ENCODE peak calls at places on chromosomes 11 and 22, in five cellular contexts. U is CD4-positive, alpha-beta memory T cell; I is Karpas-422; D is thoracic aorta; M is naive thymus-derived CD4-positive, alpha-beta T cell. N is an unnamed sample. For H3K36me3, the result is how much of the 10 kb centered on the place peaks cover.

GRCh38 chr11:122661182-122661945 is 5.8 kb downstream of the UBASH3B start:
- DNase-seq in U (no peak), I (no peak), D (no peak), M (no peak), N (no peak)

GRCh38 chr11:73393479-73394415 is 17.5 kb downstream of the RELT start:
- DNase-seq in U (peak), I (peak), D (no peak), M (peak), N (peak)

GRCh38 chr11:15972838-15973237 is 383.5 kb downstream of the SOX6 start:
- DNase-seq in U (no peak), I (no peak), D (no peak), M (no peak), N (no peak)

GRCh38 chr11:14065153-14065552 is 102.6 kb downstream of the SPON1 start:
- DNase-seq in U (no peak), I (no peak), D (no peak), M (no peak), N (no peak)

GRCh38 chr11:72430743-72431570 is 3.4 kb downstream of the CLPB start:
- DNase-seq in U (peak), I (peak), D (no peak), M (peak), N (peak)

GRCh38 chr11:2538951-2539735 is 94.3 kb downstream of the KCNQ1 start:
- DNase-seq in U (no peak), I (no peak), D (no peak), M (no peak), N (no peak)

GRCh38 chr11:2298795-2299747 is 2.6 kb downstream of the C11orf21 start:
- DNase-seq in U (no peak), I (peak), D (no peak), M (no peak), N (peak)

GRCh38 chr11:98565311-98565710 is 455.4 kb upstream of the CNTN5 start:
- DNase-seq in U (no peak), I (no peak), D (no peak), M (no peak), N (no peak)

GRCh38 chr22:19717691-19718254 is 3.5 kb downstream of the SEPTIN5 start:
- DNase-seq in U (peak), I (peak), D (no peak), M (peak), N (peak)

GRCh38 chr11:75073459-75074190 is 23.1 kb downstream of the OR2AT4 start:
- DNase-seq in U (no peak), I (no peak), D (no peak), M (no peak), N (no peak)

GRCh38 chr11:48248902-48249301 is 4.0 kb downstream of the OR4X2 start:
- DNase-seq in U (no peak), I (no peak), D (no peak), M (no peak), N (no peak)

GRCh38 chr11:84993386-84993785 is 633.8 kb downstream of the DLG2 start:
- DNase-seq in U (no peak), I (peak), D (no peak), M (no peak), N (no peak)

GRCh38 chr22:28051787-28052356 is 132.8 kb upstream of the PITPNB start:
- DNase-seq in U (no peak), I (peak), D (no peak), M (no peak), N (no peak)

GRCh38 chr22:29375436-29376076 is 12.8 kb downstream of the AP1B1 start:
- DNase-seq in U (no peak), I (no peak), D (no peak), M (no peak), N (no peak)

GRCh38 chr11:119342362-119343130 is 1.9 kb upstream of the C1QTNF5 start:
- DNase-seq in U (no peak), I (no peak), D (no peak), M (no peak), N (no peak)

GRCh38 chr11:60130496-60130895 is 42.0 kb downstream of the MS4A2 start:
- DNase-seq in U (no peak), I (peak), D (no peak), M (no peak), N (no peak)

GRCh38 chr22:47324435-47324990 is 562.1 kb downstream of the TBC1D22A start:
- DNase-seq in U (no peak), I (no peak), D (no peak), M (no peak), N (no peak)

GRCh38 chr11:71940561-71941219 is 11.8 kb downstream of the RNF121 start:
- DNase-seq in U (no peak), I (no peak), D (no peak), M (no peak), N (no peak)

GRCh38 chr22:18078329-18079041 is 695 bp downstream of the PEX26 start:
- DNase-seq in U (peak), I (peak), D (no peak), M (no peak), N (no peak)

GRCh38 chr22:19927696-19928095 is 13.9 kb upstream of the COMT start:
- DNase-seq in U (no peak), I (no peak), D (no peak), M (no peak), N (no peak)

GRCh38 chr11:40537734-40538133 is 921.7 kb downstream of the LRRC4C start:
- DNase-seq in U (no peak), I (no peak), D (no peak), M (no peak), N (no peak)

GRCh38 chr11:18617688-18618340 is 16.3 kb downstream of the SPTY2D1 start:
- DNase-seq in U (peak), I (no peak), D (no peak), M (peak), N (peak)

GRCh38 chr11:22456993-22457748 is 119.0 kb downstream of the SLC17A6 start:
- DNase-seq in U (no peak), I (no peak), D (no peak), M (no peak), N (no peak)

GRCh38 chr11:111911563-111912401 is at the start of gene CRYAB:
- DNase-seq in U (no peak), I (no peak), D (peak), M (no peak), N (no peak)

GRCh38 chr11:102322560-102322959 is 5.3 kb downstream of the BIRC3 start:
- DNase-seq in U (peak), I (no peak), D (no peak), M (no peak), N (no peak)

GRCh38 chr11:365831-366230 is 3.5 kb upstream of the B4GALNT4 start:
- DNase-seq in U (no peak), I (no peak), D (no peak), M (no peak), N (no peak)

GRCh38 chr11:112227002-112227401 is 774 bp downstream of the PTS start:
- DNase-seq in U (no peak), I (no peak), D (no peak), M (no peak), N (no peak)

GRCh38 chr11:35464308-35464707 is 45.0 kb upstream of the SLC1A2 start:
- DNase-seq in U (no peak), I (no peak), D (no peak), M (no peak), N (no peak)

GRCh38 chr11:84855846-84856245 is 771.3 kb downstream of the DLG2 start:
- DNase-seq in U (no peak), I (no peak), D (no peak), M (no peak), N (no peak)

GRCh38 chr22:46864314-46865051 is 102.0 kb downstream of the TBC1D22A start:
- DNase-seq in U (no peak), I (no peak), D (no peak), M (no peak), N (no peak)

GRCh38 chr11:90113541-90113940 is 20.9 kb upstream of the NAALAD2 start:
- DNase-seq in U (no peak), I (peak), D (no peak), M (no peak), N (no peak)

GRCh38 chr11:72483412-72484186 is 49.3 kb upstream of the CLPB start:
- DNase-seq in U (no peak), I (no peak), D (no peak), M (no peak), N (no peak)

GRCh38 chr11:122099345-122100045 is 16.5 kb downstream of the BLID start:
- DNase-seq in U (no peak), I (no peak), D (no peak), M (no peak), N (no peak)

GRCh38 chr11:130416906-130417305 is 11.5 kb downstream of the ADAMTS8 start:
- DNase-seq in U (no peak), I (no peak), D (no peak), M (no peak), N (no peak)

GRCh38 chr11:61325649-61326414 is 7.1 kb downstream of the DDB1 start:
- DNase-seq in U (no peak), I (no peak), D (no peak), M (no peak), N (no peak)
- H3K36me3 ChIP-seq in U (half or more), I (half or more), D (half or more), M (half or more), N (half or more)

DNA sequence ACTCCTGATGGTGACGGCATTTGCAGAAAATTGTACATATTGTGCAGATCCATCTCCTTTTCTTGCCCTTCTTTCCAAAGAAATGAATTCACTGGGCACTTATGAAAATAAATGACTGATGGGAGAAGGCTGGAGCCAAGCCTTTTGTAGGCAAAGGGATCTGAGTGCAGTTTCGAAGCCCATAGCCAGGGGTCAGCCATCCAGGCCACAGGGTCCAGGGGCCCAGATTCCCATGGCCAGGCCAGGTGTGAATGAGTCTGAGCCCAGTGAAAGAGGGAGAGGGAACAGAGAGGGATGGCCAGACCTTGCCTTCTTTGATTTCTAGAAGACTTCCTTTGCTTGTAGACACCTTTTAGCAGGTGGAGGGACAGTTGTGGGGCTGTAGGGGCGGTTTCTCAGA is 209.1 kb downstream of the KIRREL3 start:
- DNase-seq in U (no peak), I (no peak), D (no peak), M (no peak), N (no peak)
- H3K27ac ChIP-seq in U (no peak), I (no peak), D (no peak), M (no peak), N (no peak)

GRCh38 chr22:22996511-22997261 is 73.6 kb upstream of the GNAZ start:
- DNase-seq in U (no peak), I (no peak), D (no peak), M (no peak), N (no peak)
- H3K36me3 ChIP-seq in U (under half), I (under half), D (under half), M (under half), N (under half)

GRCh38 chr11:10606536-10607208 is 38.2 kb upstream of the LYVE1 start:
- DNase-seq in U (no peak), I (peak), D (no peak), M (no peak), N (no peak)
- H3K27ac ChIP-seq in U (no peak), I (no peak), D (peak), M (no peak), N (no peak)